ENCODE peak calls at places on chromosomes 3 and 15, in eight cellular contexts. One of them, this sample, is unnamed.

GRCh38 chr15:70830615-70831014 is 23.3 kb downstream of the LARP6 start:
- DNase-seq in tibial nerve: no peak
- DNase-seq in A549: no peak
- DNase-seq in prostate gland: no peak
- DNase-seq in uterus: no peak
- DNase-seq in heart left ventricle: no peak
- DNase-seq in IMR-90: no peak
- DNase-seq in right lobe of liver: no peak
- DNase-seq in this sample: no peak

GRCh38 chr3:185332026-185332735 is 30.8 kb upstream of the MAP3K13 start:
- DNase-seq in tibial nerve: no peak
- DNase-seq in A549: peak; percentile 80
- DNase-seq in prostate gland: no peak
- DNase-seq in uterus: no peak
- DNase-seq in heart left ventricle: no peak
- DNase-seq in IMR-90: peak; percentile 82
- DNase-seq in right lobe of liver: no peak
- DNase-seq in this sample: no peak

GRCh38 chr3:169871129-169871886 is 1.6 kb upstream of the LRRC31 start:
- DNase-seq in tibial nerve: no peak
- DNase-seq in A549: no peak
- DNase-seq in prostate gland: peak; percentile 81
- DNase-seq in uterus: no peak
- DNase-seq in heart left ventricle: no peak
- DNase-seq in IMR-90: no peak
- DNase-seq in right lobe of liver: no peak
- DNase-seq in this sample: no peak

GRCh38 chr3:177995006-177995732 is 541.1 kb upstream of the KCNMB2 start:
- DNase-seq in tibial nerve: no peak
- DNase-seq in A549: no peak
- DNase-seq in prostate gland: no peak
- DNase-seq in uterus: no peak
- DNase-seq in heart left ventricle: no peak
- DNase-seq in IMR-90: no peak
- DNase-seq in right lobe of liver: no peak
- DNase-seq in this sample: no peak

GRCh38 chr3:171416061-171416460 is 44.1 kb downstream of the TNIK start:
- DNase-seq in tibial nerve: no peak
- DNase-seq in A549: no peak
- DNase-seq in prostate gland: no peak
- DNase-seq in uterus: no peak
- DNase-seq in heart left ventricle: no peak
- DNase-seq in IMR-90: peak; percentile 33
- DNase-seq in right lobe of liver: no peak
- DNase-seq in this sample: no peak

GRCh38 chr3:132347095-132347494 is 29.9 kb downstream of the ACP3 start:
- DNase-seq in tibial nerve: no peak
- DNase-seq in A549: peak; percentile 24
- DNase-seq in prostate gland: peak; percentile 82
- DNase-seq in uterus: no peak
- DNase-seq in heart left ventricle: no peak
- DNase-seq in IMR-90: no peak
- DNase-seq in right lobe of liver: no peak
- DNase-seq in this sample: no peak

GRCh38 chr3:15161113-15161512 is 44.9 kb upstream of the CAPN7 start:
- DNase-seq in tibial nerve: no peak
- DNase-seq in A549: no peak
- DNase-seq in prostate gland: no peak
- DNase-seq in uterus: no peak
- DNase-seq in heart left ventricle: no peak
- DNase-seq in IMR-90: peak; percentile 7
- DNase-seq in right lobe of liver: no peak
- DNase-seq in this sample: no peak

GRCh38 chr3:136377499-136377898 is 127.4 kb downstream of the PCCB start:
- DNase-seq in tibial nerve: no peak
- DNase-seq in A549: no peak
- DNase-seq in prostate gland: no peak
- DNase-seq in uterus: no peak
- DNase-seq in heart left ventricle: no peak
- DNase-seq in IMR-90: no peak
- DNase-seq in right lobe of liver: no peak
- DNase-seq in this sample: no peak

GRCh38 chr3:185250247-185250646 is 3.6 kb downstream of the EHHADH start:
- DNase-seq in tibial nerve: no peak
- DNase-seq in A549: no peak
- DNase-seq in prostate gland: no peak
- DNase-seq in uterus: no peak
- DNase-seq in heart left ventricle: no peak
- DNase-seq in IMR-90: peak; percentile 4
- DNase-seq in right lobe of liver: no peak
- DNase-seq in this sample: no peak

GRCh38 chr3:46864051-46864881 is 1.0 kb upstream of the MYL3 start:
- DNase-seq in tibial nerve: no peak
- DNase-seq in A549: no peak
- DNase-seq in prostate gland: no peak
- DNase-seq in uterus: no peak
- DNase-seq in heart left ventricle: peak; percentile 59
- DNase-seq in IMR-90: no peak
- DNase-seq in right lobe of liver: peak; percentile 14
- DNase-seq in this sample: peak; percentile 66

GRCh38 chr3:157301027-157301663 is 135.5 kb upstream of the PTX3 start:
- DNase-seq in tibial nerve: no peak
- DNase-seq in A549: no peak
- DNase-seq in prostate gland: no peak
- DNase-seq in uterus: no peak
- DNase-seq in heart left ventricle: no peak
- DNase-seq in IMR-90: no peak
- DNase-seq in right lobe of liver: no peak
- DNase-seq in this sample: no peak

DNA sequence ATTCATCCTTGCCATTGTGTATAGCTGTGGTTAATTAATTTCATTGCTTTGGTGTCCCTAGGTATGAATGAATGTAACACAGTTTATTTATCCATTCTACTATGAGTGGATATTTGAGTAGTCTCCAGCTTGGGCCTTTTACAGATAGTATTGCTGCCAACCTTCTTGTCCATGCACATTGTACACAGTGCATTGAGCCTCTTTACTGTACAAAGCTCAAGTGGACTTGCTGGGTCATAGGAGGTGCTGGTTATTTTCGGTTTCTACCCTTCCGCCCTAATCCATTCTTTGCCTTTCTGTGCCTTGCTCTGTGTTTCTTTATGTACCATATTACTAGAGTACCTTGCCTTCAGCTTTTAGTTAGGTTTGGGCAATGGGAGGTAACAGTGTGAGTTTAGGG is 60.7 kb downstream of the DUT start:
- DNase-seq in tibial nerve: no peak
- DNase-seq in A549: no peak
- DNase-seq in prostate gland: no peak
- DNase-seq in uterus: no peak
- DNase-seq in heart left ventricle: no peak
- DNase-seq in IMR-90: no peak
- DNase-seq in right lobe of liver: no peak
- DNase-seq in this sample: no peak
- H3K27ac ChIP-seq in tibial nerve: no peak overlapping the region
- H3K27ac ChIP-seq in A549: no peak overlapping the region
- H3K27ac ChIP-seq in prostate gland: peak overlapping the region; percentile 58
- H3K27ac ChIP-seq in uterus: peak overlapping the region; percentile 59
- H3K27ac ChIP-seq in heart left ventricle: peak overlapping the region; percentile 63
- H3K27ac ChIP-seq in IMR-90: no peak overlapping the region
- H3K27ac ChIP-seq in right lobe of liver: no peak overlapping the region
- H3K27ac ChIP-seq in this sample: peak overlapping the region; percentile 35

DNA sequence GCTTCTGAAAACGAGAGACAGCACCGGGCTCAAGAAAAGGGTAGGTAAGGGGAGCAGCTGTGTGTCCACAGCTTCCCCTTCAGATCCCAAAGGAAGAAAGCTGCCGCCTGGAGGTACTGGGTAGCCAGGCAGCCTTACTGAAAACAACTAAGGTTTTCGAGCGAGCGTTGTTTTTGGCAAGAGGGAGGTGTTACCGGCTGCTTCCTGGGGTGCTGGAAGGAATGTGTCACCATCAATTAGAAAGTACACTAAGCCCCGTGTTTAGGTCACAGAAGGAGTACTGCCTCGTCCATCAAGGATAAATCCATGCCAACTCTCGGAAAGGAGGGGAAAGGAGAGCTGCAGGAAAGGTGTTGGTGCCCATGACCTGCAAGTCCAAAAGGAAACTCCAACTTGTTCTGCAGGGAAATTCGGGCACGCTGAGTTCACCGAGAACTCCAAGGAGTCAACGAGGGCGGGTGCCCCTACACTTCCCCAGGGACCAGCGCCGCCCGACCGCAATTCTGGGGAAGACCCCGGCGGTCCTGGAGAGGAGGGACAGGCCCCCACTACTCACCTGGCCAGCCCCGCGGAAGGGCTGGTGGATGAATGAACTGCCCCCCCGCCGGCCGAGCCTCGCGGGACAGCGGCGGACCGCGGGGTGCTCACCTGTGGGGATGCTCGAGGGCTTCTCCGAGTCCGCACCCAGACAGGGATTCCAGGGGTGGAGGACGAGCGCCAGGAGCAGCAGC is 586 bp downstream of the PLOD2 start:
- DNase-seq in tibial nerve: peak; percentile 29
- DNase-seq in A549: peak; percentile 85
- DNase-seq in prostate gland: peak; percentile 74
- DNase-seq in uterus: peak; percentile 68
- DNase-seq in heart left ventricle: no peak
- DNase-seq in IMR-90: peak; percentile 79
- DNase-seq in right lobe of liver: peak; percentile 40
- DNase-seq in this sample: peak; percentile 90
- TF ChIP-seq POLR2A in tibial nerve: no peak
- TF ChIP-seq POLR2A in A549: no peak
- TF ChIP-seq POLR2A in prostate gland: no peak
- TF ChIP-seq POLR2A in uterus: peak; percentile 3
- TF ChIP-seq POLR2A in heart left ventricle: peak; percentile 19
- TF ChIP-seq POLR2A in IMR-90: peak; percentile 41
- TF ChIP-seq POLR2A in right lobe of liver: peak; percentile 10
- TF ChIP-seq POLR2A in this sample: no peak

DNA sequence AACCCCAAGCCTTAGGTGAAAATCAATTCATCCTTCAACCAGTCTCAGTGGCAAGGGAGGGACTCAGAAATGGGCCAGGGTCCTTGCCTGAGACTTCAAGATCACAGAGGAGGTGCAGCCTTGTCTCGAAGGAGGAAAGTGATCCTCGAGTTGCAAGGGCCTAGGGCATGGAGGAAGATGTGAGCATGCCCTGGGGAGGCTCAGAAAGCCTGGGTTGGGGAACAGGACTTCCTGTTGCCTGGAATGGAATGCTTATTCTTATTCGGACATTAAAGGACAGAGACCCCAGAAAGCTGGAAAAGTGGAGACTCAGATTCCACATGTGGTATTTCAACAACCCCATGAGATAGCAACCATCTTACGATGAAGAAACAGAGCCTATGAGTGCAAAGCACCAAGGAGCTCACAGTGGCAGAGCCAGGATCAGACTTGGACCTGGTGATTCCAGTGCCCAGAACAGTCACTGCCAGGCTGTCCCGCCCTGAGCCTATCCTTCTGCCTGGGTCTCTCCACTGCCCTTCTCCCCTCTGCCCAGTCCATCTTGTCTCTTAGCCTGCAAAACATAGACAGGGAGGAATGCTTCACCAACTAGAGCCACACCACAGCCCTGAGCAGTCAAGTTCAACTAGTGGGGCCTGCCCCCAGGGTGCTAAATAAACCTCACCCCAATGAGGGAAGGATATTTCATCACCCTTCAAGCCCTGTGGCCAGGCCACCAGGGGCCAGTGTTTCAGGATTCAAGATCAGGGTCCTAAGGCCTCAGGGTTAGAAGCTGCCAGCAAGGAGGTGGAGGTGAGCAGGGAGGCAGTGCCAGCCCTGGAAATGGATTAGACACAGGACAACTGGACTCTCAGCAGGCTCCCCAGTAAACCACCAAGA is 21.9 kb downstream of the DAPK2 start:
- DNase-seq in tibial nerve: no peak
- DNase-seq in A549: peak; percentile 41
- DNase-seq in prostate gland: no peak
- DNase-seq in uterus: no peak
- DNase-seq in heart left ventricle: no peak
- DNase-seq in IMR-90: no peak
- DNase-seq in right lobe of liver: no peak
- DNase-seq in this sample: no peak
- H3K27ac ChIP-seq in tibial nerve: no peak overlapping the region
- H3K27ac ChIP-seq in A549: peak overlapping the region; percentile 4
- H3K27ac ChIP-seq in prostate gland: no peak overlapping the region
- H3K27ac ChIP-seq in uterus: no peak overlapping the region
- H3K27ac ChIP-seq in heart left ventricle: peak overlapping the region; percentile 23
- H3K27ac ChIP-seq in IMR-90: no peak overlapping the region
- H3K27ac ChIP-seq in right lobe of liver: no peak overlapping the region
- H3K27ac ChIP-seq in this sample: no peak overlapping the region

GRCh38 chr15:99248000-99248727 is 1.2 kb downstream of the TTC23 start:
- DNase-seq in tibial nerve: no peak
- DNase-seq in A549: no peak
- DNase-seq in prostate gland: no peak
- DNase-seq in uterus: no peak
- DNase-seq in heart left ventricle: no peak
- DNase-seq in IMR-90: no peak
- DNase-seq in right lobe of liver: no peak
- DNase-seq in this sample: no peak

GRCh38 chr15:99250001-99250400 is 620 bp upstream of the TTC23 start:
- DNase-seq in tibial nerve: no peak
- DNase-seq in A549: no peak
- DNase-seq in prostate gland: no peak
- DNase-seq in uterus: no peak
- DNase-seq in heart left ventricle: no peak
- DNase-seq in IMR-90: no peak
- DNase-seq in right lobe of liver: no peak
- DNase-seq in this sample: no peak

GRCh38 chr15:99251436-99251821 is at the start of gene LRRC28:
- DNase-seq in tibial nerve: no peak
- DNase-seq in A549: no peak
- DNase-seq in prostate gland: no peak
- DNase-seq in uterus: no peak
- DNase-seq in heart left ventricle: no peak
- DNase-seq in IMR-90: no peak
- DNase-seq in right lobe of liver: no peak
- DNase-seq in this sample: no peak

GRCh38 chr15:99250494-99251435 is 516 bp upstream of the LRRC28 start:
- DNase-seq in tibial nerve: peak; percentile 98
- DNase-seq in A549: peak; percentile 99
- DNase-seq in prostate gland: peak; percentile 99
- DNase-seq in uterus: peak; percentile 99
- DNase-seq in heart left ventricle: peak; percentile 98
- DNase-seq in IMR-90: peak; percentile 99
- DNase-seq in right lobe of liver: peak; percentile 98
- DNase-seq in this sample: peak; percentile 99

DNA sequence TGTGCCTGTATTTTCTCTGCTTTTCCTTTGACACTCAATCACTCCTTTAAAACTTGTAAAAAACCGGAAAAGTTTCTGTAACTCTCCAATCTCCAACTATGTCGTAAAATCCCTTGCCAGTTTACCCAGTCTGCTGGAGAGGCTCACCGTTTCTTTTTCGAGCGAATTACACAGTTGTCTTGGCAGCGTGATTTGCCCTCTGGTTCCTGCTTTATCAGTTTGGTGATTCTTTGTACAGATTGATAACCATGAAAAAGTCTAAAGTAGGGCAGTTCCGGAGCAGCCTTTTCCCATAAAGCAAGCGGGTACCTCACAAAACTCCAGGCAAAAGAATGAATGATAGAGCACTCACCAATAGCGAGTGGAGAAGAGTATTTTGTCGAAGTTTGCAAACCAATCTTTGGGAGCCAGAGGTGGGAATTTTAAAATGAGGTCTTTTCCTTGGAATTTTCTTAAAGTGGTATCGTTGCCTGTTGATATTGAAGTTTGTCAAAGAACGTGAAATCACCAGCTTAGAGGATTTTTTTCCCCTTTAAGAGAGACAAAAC is at the start of gene TTC23:
- DNase-seq in tibial nerve: no peak
- DNase-seq in A549: peak; percentile 91
- DNase-seq in prostate gland: peak; percentile 40
- DNase-seq in uterus: no peak
- DNase-seq in heart left ventricle: no peak
- DNase-seq in IMR-90: peak; percentile 89
- DNase-seq in right lobe of liver: no peak
- DNase-seq in this sample: no peak
- TF ChIP-seq POLR2A in tibial nerve: peak; percentile 64
- TF ChIP-seq POLR2A in A549: no peak
- TF ChIP-seq POLR2A in prostate gland: peak; percentile 46
- TF ChIP-seq POLR2A in uterus: peak; percentile 48
- TF ChIP-seq POLR2A in heart left ventricle: peak; percentile 28
- TF ChIP-seq POLR2A in IMR-90: no peak
- TF ChIP-seq POLR2A in right lobe of liver: peak; percentile 62
- TF ChIP-seq POLR2A in this sample: peak; percentile 18

This sample was measured in sigmoid colon.